ENCODE peak calls at places on chromosomes 2 and 18, in four cellular contexts. E is GM12865, I is left lung, X is adrenal gland. G is an unnamed sample.

GRCh38 chr2:23703583-23704385 is 223.1 kb downstream of the ATAD2B start:
- DNase-seq in E (no peak), I (no peak), X (no peak), G (no peak)

GRCh38 chr2:234411793-234412192 is 85.1 kb downstream of the ARL4C start:
- DNase-seq in E (peak), I (no peak), X (no peak), G (no peak)

GRCh38 chr2:2698182-2699116 is 367.4 kb upstream of the MYT1L start:
- DNase-seq in E (peak), I (no peak), X (peak), G (no peak)

GRCh38 chr2:189049709-189050108 is 75.5 kb downstream of the COL3A1 start:
- DNase-seq in E (no peak), I (no peak), X (no peak), G (no peak)

GRCh38 chr2:99865217-99865569 is 277.2 kb downstream of the AFF3 start:
- DNase-seq in E (no peak), I (no peak), X (no peak), G (no peak)

GRCh38 chr2:109719871-109720270 is 74.2 kb upstream of the RGPD5 start:
- DNase-seq in E (no peak), I (no peak), X (no peak), G (no peak)

GRCh38 chr2:127185093-127185492 is 35.0 kb downstream of the CYP27C1 start:
- DNase-seq in E (peak), I (no peak), X (no peak), G (no peak)

GRCh38 chr2:86518498-86518897 is 44.7 kb downstream of the CHMP3 start:
- DNase-seq in E (peak), I (no peak), X (peak), G (no peak)

GRCh38 chr2:73983322-73984202 is 1.1 kb upstream of the TET3 start:
- DNase-seq in E (peak), I (peak), X (no peak), G (no peak)

GRCh38 chr2:162926907-162927306 is 88.3 kb upstream of the KCNH7 start:
- DNase-seq in E (no peak), I (no peak), X (no peak), G (no peak)

GRCh38 chr2:176178271-176178806 is 10.1 kb upstream of the HOXD1 start:
- DNase-seq in E (peak), I (no peak), X (no peak), G (no peak)

GRCh38 chr2:620456-621302 is 56.5 kb downstream of the TMEM18 start:
- DNase-seq in E (no peak), I (no peak), X (no peak), G (no peak)

GRCh38 chr18:27501651-27502050 is 316.5 kb upstream of the CHST9 start:
- DNase-seq in E (no peak), I (no peak), X (no peak), G (no peak)

GRCh38 chr18:74459877-74460276 is 2.8 kb upstream of the DIPK1C start:
- DNase-seq in E (no peak), I (no peak), X (no peak), G (no peak)
- TF ChIP-seq CTCF in E (no peak), I (no peak), X (no peak), G (no peak)

GRCh38 chr2:197079832-197080555 is 153.5 kb upstream of the PGAP1 start:
- DNase-seq in E (no peak), I (no peak), X (no peak), G (no peak)

GRCh38 chr2:197076652-197077051 is 150.1 kb upstream of the PGAP1 start:
- DNase-seq in E (no peak), I (no peak), X (no peak), G (no peak)

GRCh38 chr2:197077336-197077735 is 150.8 kb upstream of the PGAP1 start:
- DNase-seq in E (no peak), I (no peak), X (no peak), G (no peak)

GRCh38 chr2:197079414-197079813 is 152.9 kb upstream of the PGAP1 start:
- DNase-seq in E (no peak), I (no peak), X (no peak), G (no peak)

DNA sequence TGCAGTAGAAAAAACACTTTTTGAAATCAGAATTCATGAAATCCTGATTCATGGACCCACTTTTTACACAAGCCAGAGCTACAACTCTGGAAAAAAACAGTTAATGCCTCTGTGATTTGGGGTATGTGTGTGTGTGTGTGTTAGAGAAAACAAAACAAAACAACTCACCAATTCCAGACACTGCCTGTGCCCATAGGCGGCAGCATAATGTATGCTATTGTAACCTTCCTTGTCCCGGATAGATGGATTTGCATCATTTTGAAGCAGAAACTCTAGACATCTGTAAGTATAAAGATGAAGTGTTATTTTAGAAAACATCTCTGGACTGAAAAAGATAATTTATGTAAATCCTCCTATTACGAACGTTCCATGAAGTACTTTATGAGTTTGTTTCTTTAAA is 152.0 kb upstream of the PGAP1 start:
- DNase-seq in E (no peak), I (no peak), X (no peak), G (no peak)
- TF ChIP-seq CTCF in E (no peak), I (no peak), X (no peak), G (no peak)

DNA sequence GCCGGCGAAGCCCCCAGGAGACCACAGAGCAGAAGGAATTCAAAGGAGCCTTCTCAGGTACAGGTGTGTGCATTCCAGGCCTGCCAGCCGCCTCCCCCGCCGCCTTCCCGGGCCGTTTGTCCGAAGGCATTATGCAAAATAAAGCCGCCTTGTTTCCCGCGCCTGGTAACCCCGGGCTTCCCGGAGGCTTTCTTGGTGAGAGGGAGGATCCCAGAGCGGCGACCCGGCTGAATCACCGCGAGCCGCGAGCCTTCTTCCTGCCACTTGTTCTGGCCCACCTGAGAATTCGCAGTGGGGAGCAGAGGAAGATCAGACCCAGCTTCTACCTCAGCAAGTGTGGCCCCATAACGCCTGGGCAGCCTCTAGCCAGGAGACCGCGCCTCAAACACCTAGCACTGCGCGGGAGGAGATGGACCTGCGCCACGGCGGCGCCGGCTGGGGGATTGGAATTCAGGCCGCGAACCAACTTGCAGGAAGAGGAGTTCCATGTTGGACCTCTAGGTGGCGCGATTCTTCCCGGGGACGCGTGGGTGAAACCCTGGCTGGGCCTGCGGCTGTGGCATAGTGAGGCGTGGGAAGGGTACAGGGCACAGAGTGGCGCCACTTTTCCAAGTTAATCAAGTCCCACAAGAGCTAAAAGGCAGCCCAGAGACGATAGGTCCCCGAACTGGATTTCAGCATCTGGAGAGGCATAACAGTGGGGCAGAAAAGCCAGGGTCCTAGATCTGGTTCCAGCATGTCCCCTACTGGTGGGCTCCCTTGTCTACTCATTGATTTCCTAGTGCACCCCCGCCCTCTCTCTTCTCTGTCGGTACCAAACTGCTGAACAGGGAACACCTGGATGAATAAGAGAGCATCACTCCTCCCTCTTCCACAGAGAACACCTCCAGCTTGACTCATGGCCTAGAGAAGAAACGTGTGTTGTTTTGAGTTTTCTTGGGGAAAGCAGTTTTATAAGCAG is 101.6 kb downstream of the FOXI3 start:
- DNase-seq in E (peak), I (peak), X (peak), G (peak)
- TF ChIP-seq CTCF in E (peak), I (peak), X (peak), G (peak)

GRCh38 chr2:33086400-33087015 is 139.8 kb downstream of the LTBP1 start:
- DNase-seq in E (no peak), I (no peak), X (peak), G (no peak)
- TF ChIP-seq CTCF in E (no peak), I (no peak), X (no peak), G (no peak)

DNA sequence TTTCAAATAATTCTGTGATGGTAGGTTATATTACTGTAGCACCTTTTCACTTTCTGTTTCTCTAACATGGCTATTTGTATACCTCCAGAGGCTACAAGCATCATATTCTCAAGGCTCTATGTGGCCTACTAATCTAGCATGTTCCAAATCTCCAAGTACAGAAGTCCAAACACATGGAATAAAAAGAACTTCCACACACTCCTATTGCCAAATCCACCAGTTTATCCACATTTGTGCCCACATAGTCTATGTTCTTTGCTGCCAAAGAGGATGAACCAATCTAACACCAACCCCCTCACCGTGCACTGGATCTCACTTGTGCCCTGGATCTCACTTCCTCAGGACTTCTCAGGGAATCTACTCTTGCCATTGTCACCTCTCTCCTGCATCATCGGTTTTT is 247.3 kb upstream of the RBBP8 start:
- DNase-seq in E (no peak), I (no peak), X (no peak), G (no peak)
- TF ChIP-seq CTCF in E (no peak), I (no peak), X (no peak), G (no peak)

DNA sequence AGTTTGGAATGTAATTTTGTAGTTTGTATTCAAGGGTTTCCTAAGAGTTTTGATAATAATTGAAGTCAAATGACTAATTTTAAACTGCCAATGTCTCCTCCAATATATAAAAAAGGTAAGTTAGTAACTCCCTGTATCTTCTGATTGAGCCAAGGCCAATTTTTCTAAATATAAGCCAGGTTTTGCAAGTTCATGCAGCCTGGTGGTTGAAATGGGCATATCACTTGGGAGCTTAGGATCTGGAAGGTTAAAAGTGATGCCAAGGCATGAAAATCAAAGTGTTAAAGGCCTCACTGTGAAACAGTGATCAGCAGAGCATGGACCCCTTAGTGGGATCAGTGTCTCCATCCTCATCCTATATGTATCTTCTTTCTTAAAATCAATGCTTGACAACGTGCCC is 60.5 kb downstream of the MERTK start:
- DNase-seq in E (no peak), I (no peak), X (no peak), G (no peak)
- TF ChIP-seq CTCF in E (no peak), I (no peak), X (peak), G (no peak)

DNA sequence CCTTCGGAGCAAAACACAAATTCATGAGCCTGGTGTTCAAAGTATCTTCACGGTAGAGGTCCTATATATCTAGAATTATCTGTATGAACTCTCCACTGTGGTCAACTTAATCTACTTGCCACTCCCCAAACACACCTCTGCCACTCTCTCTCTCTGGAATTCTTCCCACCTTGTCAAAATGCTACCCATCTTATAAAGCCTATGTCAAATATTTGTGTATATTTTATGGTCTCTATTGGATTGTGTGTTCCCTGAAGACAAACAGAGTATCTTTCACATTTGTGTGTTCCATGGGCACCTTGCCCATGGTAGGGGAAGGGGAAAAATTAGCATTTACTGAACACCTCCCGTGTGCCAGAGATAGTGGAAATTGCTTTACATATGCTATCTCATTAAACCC is 83.2 kb upstream of the ATL2 start:
- DNase-seq in E (no peak), I (no peak), X (no peak), G (no peak)
- TF ChIP-seq CTCF in E (no peak), I (no peak), X (no peak), G (no peak)

G was measured in natural killer cell.